ENCODE peak calls at places on chromosomes 7 and 10, in six cellular contexts. H, R, Z, O, D and A are unnamed samples.

GRCh38 chr10:72127571-72127970 is 39.2 kb upstream of the SPOCK2 start:
- DNase-seq in H (no peak), R (no peak), Z (no peak), O (no peak), D (no peak), A (no peak)

GRCh38 chr10:78931333-78932083 is 137.3 kb upstream of the ZMIZ1 start:
- DNase-seq in H (peak), R (peak), Z (no peak), O (peak), D (peak), A (peak)

GRCh38 chr7:27108390-27109127 is 6.1 kb upstream of the HOXA2 start:
- DNase-seq in H (no peak), R (peak), Z (peak), O (peak), D (no peak), A (no peak)

GRCh38 chr7:108079291-108080057 is 50.7 kb downstream of the LAMB4 start:
- DNase-seq in H (peak), R (peak), Z (no peak), O (no peak), D (no peak), A (peak)

GRCh38 chr7:1888425-1888824 is 218.3 kb downstream of the ELFN1 start:
- DNase-seq in H (no peak), R (no peak), Z (no peak), O (no peak), D (no peak), A (no peak)

GRCh38 chr10:29537799-29538198 is 97.0 kb downstream of the SVIL start:
- DNase-seq in H (no peak), R (no peak), Z (no peak), O (no peak), D (no peak), A (no peak)

GRCh38 chr10:101261702-101262101 is 32.4 kb upstream of the LBX1 start:
- DNase-seq in H (no peak), R (no peak), Z (no peak), O (no peak), D (no peak), A (no peak)

GRCh38 chr7:11492307-11492706 is 339.7 kb downstream of the THSD7A start:
- DNase-seq in H (no peak), R (no peak), Z (no peak), O (no peak), D (no peak), A (no peak)

GRCh38 chr7:33243319-33243881 is 114.0 kb downstream of the BBS9 start:
- DNase-seq in H (peak), R (peak), Z (no peak), O (no peak), D (no peak), A (peak)

GRCh38 chr10:59575269-59575668 is 134.4 kb downstream of the SLC16A9 start:
- DNase-seq in H (no peak), R (no peak), Z (no peak), O (no peak), D (no peak), A (no peak)

GRCh38 chr7:44460325-44460724 is 30.1 kb downstream of the NUDCD3 start:
- DNase-seq in H (no peak), R (no peak), Z (peak), O (no peak), D (no peak), A (no peak)

GRCh38 chr7:152522551-152522950 is 86.7 kb upstream of the KMT2C start:
- DNase-seq in H (no peak), R (peak), Z (no peak), O (no peak), D (no peak), A (no peak)

GRCh38 chr7:5424689-5425506 is 1.3 kb upstream of the TNRC18 start:
- DNase-seq in H (no peak), R (peak), Z (no peak), O (no peak), D (peak), A (no peak)

GRCh38 chr7:157446322-157446721 is 109.5 kb downstream of the DNAJB6 start:
- DNase-seq in H (no peak), R (no peak), Z (peak), O (peak), D (peak), A (no peak)

GRCh38 chr10:131174651-131175540 is 136.6 kb downstream of the TCERG1L start:
- DNase-seq in H (no peak), R (no peak), Z (peak), O (no peak), D (no peak), A (no peak)

GRCh38 chr10:101028446-101029244 is 2.3 kb downstream of the PDZD7 start:
- DNase-seq in H (no peak), R (no peak), Z (no peak), O (no peak), D (no peak), A (no peak)

GRCh38 chr10:35493196-35494118 is 111.7 kb upstream of the GJD4 start:
- DNase-seq in H (no peak), R (peak), Z (no peak), O (no peak), D (no peak), A (no peak)

GRCh38 chr10:123891147-123892011 is at the start of gene CPXM2:
- DNase-seq in H (no peak), R (no peak), Z (no peak), O (peak), D (no peak), A (no peak)

GRCh38 chr10:8913720-8914119 is 859.2 kb downstream of the GATA3 start:
- DNase-seq in H (no peak), R (peak), Z (no peak), O (no peak), D (no peak), A (no peak)

GRCh38 chr7:40717242-40717641 is 582.4 kb downstream of the SUGCT start:
- DNase-seq in H (peak), R (peak), Z (no peak), O (peak), D (no peak), A (peak)

GRCh38 chr7:48643420-48644013 is 280.8 kb upstream of the CDC14C start:
- DNase-seq in H (no peak), R (no peak), Z (no peak), O (no peak), D (no peak), A (no peak)

GRCh38 chr10:86918022-86918471 is 39.4 kb downstream of the MMRN2 start:
- DNase-seq in H (peak), R (no peak), Z (no peak), O (no peak), D (no peak), A (no peak)

GRCh38 chr7:158329014-158329610 is 258.5 kb downstream of the PTPRN2 start:
- DNase-seq in H (no peak), R (no peak), Z (no peak), O (no peak), D (no peak), A (no peak)

GRCh38 chr7:134752006-134752760 is 27.3 kb upstream of the CALD1 start:
- DNase-seq in H (no peak), R (peak), Z (no peak), O (no peak), D (no peak), A (no peak)

GRCh38 chr10:22372298-22372697 is 27.0 kb downstream of the SPAG6 start:
- DNase-seq in H (no peak), R (no peak), Z (no peak), O (no peak), D (no peak), A (no peak)

GRCh38 chr7:29091722-29092121 is 54.6 kb downstream of the CPVL start:
- DNase-seq in H (no peak), R (no peak), Z (no peak), O (no peak), D (no peak), A (no peak)
- TF ChIP-seq CTCF in H (no peak), R (no peak), Z (no peak), O (no peak), D (no peak), A (no peak)

DNA sequence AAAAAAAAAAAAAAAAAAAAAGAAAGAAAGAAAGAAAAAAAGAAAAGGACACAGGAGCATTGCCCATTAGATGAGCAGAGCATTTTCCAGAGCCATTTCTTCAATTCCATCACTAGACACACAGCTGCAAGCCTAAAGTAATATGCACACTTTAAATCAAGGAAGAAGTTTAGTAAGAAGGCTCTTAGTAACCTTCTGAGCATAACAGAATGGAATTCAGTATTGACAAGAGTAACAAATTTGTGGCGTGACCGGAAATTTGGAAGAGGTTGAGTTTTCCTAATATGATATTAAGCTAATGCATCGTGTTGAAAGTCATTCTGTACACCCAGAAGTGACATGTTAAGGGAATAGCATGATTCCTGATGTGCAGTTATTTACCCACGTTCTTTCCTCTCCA is 35.3 kb downstream of the SMURF1 start:
- DNase-seq in H (no peak), R (peak), Z (no peak), O (no peak), D (no peak), A (no peak)
- H3K4me3 ChIP-seq in H (no peak), R (peak), Z (no peak), O (no peak), D (no peak), A (no peak)

GRCh38 chr7:102321351-102322201 is 34.7 kb downstream of the SPDYE6 start:
- DNase-seq in H (no peak), R (no peak), Z (no peak), O (peak), D (peak), A (no peak)

GRCh38 chr7:102322202-102322715 is 34.0 kb downstream of the SPDYE6 start:
- DNase-seq in H (no peak), R (no peak), Z (no peak), O (peak), D (peak), A (no peak)

GRCh38 chr7:102331536-102332275 is 24.5 kb downstream of the SPDYE6 start:
- DNase-seq in H (no peak), R (no peak), Z (peak), O (no peak), D (no peak), A (no peak)

GRCh38 chr7:102323914-102324195 is 32.4 kb downstream of the SPDYE6 start:
- DNase-seq in H (no peak), R (no peak), Z (no peak), O (no peak), D (no peak), A (no peak)

DNA sequence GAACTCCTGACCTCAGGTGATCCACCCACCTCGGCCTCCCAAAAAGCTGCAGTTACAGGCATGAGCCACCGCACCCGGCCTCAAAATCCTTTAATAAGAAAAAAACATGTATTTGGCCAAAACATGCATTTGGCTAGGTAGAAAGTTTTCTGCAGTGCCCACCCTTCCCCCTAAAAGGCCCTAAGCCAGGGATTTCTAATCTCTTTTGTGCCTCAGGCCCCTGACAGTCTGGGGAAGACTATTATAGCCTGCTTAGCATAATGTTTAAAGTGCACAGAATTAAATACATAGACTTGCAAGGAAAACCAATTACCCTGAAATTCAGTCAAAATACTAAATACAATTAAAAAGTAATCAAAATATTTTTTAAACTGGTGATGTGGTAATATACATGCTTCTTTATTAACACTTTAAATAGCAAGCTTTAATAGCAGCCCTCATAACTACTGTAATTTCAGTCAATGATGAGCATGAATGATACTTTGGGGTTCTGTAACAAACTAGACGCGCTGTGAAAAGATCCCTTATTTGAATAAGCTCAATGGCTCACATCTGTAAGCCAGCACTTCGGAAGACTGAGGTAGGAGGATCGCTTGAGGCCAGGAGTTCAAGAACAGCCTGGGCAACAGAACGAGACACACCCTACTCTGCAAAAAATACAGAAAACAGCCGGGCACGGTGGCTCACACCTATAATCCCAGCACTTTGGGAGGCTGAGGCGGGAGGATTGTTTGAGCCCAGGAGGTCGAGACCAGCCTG is 29.9 kb downstream of the SPDYE6 start:
- DNase-seq in H (no peak), R (no peak), Z (peak), O (no peak), D (no peak), A (no peak)
- TF ChIP-seq CTCF in H (no peak), R (no peak), Z (no peak), O (no peak), D (no peak), A (no peak)

GRCh38 chr7:117992635-117993034 is 119.4 kb upstream of the CTTNBP2 start:
- DNase-seq in H (no peak), R (no peak), Z (no peak), O (no peak), D (no peak), A (no peak)
- H3K4me3 ChIP-seq in H (no peak), R (no peak), Z (no peak), O (no peak), D (no peak), A (no peak)

DNA sequence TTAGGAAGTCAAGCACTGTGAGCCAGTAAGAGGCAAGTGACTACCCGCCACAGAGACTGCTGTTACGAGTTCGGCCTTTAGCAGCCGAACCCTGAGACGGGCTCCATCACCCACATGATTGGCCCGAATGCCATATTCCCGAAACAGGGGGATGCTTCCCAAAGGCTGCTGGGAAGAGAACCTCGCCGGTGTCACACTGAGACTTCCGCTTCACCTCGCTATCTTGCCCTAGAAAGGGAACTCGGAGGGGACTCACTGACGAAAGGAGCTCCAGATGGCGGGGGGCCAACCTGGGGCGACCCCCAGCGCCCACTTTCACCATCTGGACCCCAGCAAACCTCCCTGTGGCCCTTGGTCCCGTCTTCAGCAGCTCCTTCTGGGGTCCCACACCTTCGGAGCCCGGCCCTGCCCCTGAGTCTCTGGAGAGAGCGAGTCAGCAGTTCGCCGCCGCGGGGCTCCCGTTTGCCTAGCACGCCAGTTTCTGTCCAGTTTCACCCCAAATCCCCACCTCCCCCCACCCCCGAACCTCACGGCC is 547 bp downstream of the HPS1 start:
- DNase-seq in H (no peak), R (peak), Z (no peak), O (no peak), D (peak), A (no peak)
- TF ChIP-seq CTCF in H (no peak), R (no peak), Z (no peak), O (no peak), D (no peak), A (no peak)

GRCh38 chr10:76717141-76717540 is 920.5 kb downstream of the KCNMA1 start:
- DNase-seq in H (no peak), R (peak), Z (no peak), O (no peak), D (no peak), A (peak)
- H3K4me3 ChIP-seq in H (no peak), R (no peak), Z (no peak), O (no peak), D (no peak), A (no peak)

GRCh38 chr7:37848297-37848696 is at the start of gene NME8:
- DNase-seq in H (no peak), R (no peak), Z (no peak), O (no peak), D (no peak), A (no peak)

GRCh38 chr7:37853468-37853867 is 5.1 kb downstream of the NME8 start:
- DNase-seq in H (no peak), R (no peak), Z (no peak), O (no peak), D (no peak), A (no peak)
- TF ChIP-seq CTCF in H (no peak), R (peak), Z (no peak), O (no peak), D (peak), A (peak)

GRCh38 chr10:117273980-117274379 is 33.1 kb downstream of the SLC18A2 start:
- DNase-seq in H (no peak), R (no peak), Z (no peak), O (no peak), D (no peak), A (no peak)
- H3K4me3 ChIP-seq in H (no peak), R (no peak), Z (no peak), O (no peak), D (no peak), A (no peak)

DNA sequence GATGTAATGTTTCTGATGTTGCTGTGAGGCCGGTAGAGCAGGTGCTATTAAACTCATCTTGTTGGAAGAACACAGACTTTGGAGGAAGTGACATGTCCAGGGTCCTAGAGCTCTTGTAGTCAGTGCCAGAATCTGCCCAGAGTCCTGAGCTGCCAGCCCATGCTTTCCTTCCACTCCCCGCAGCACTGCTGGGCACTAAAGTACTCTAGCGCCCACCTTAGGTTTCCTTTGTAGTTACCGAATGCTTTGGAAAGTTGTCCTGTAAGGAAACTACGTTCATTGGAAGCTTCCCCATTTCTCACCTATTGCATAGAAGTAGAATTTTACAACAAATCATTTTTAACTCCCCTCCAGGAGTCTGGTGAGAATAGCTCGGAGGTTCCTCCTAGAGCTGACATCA is 11.0 kb downstream of the ZNF862 start:
- DNase-seq in H (no peak), R (no peak), Z (no peak), O (no peak), D (no peak), A (no peak)
- TF ChIP-seq CTCF in H (no peak), R (no peak), Z (no peak), O (no peak), D (no peak), A (no peak)